ENCODE peak calls at places on chromosomes 1 and 21, in five cellular contexts. V is uterus, I is AG10803, K is Peyer's patch, X is hepatocyte. B is an unnamed sample.

GRCh38 chr1:118381197-118381596 is 196.2 kb upstream of the SPAG17 start:
- DNase-seq in I (peak; percentile 24), K (no peak), V (no peak), X (no peak), B (no peak)

GRCh38 chr1:110087812-110088738 is 17.6 kb upstream of the ALX3 start:
- DNase-seq in K (no peak), I (peak; percentile 63), X (peak; percentile 76), V (peak; percentile 50), B (peak; percentile 37)

GRCh38 chr1:164983023-164983650 is 373.4 kb downstream of the LMX1A start:
- DNase-seq in X (no peak), K (no peak), I (no peak), V (no peak), B (no peak)

GRCh38 chr1:199510314-199510713 is 517.2 kb upstream of the NR5A2 start:
- DNase-seq in K (no peak), V (no peak), I (no peak), X (no peak), B (peak; percentile 9)

GRCh38 chr1:156852414-156852874 is 6.5 kb downstream of the INSRR start:
- DNase-seq in V (no peak), X (no peak), I (peak; percentile 15), K (no peak), B (no peak)

GRCh38 chr1:160058087-160058486 is 11.9 kb downstream of the KCNJ10 start:
- DNase-seq in V (no peak), K (no peak), I (peak; percentile 8), X (no peak), B (no peak)

GRCh38 chr1:116763116-116763786 is 9.0 kb downstream of the CD2 start:
- DNase-seq in I (no peak), V (no peak), X (peak; percentile 20), K (no peak), B (peak; percentile 87)

GRCh38 chr1:156862602-156863599 is 2.2 kb downstream of the NTRK1 start:
- DNase-seq in V (no peak), I (no peak), K (no peak), X (no peak), B (peak; percentile 32)

GRCh38 chr1:203301331-203301668 is 4.0 kb upstream of the BTG2 start:
- DNase-seq in X (no peak), K (no peak), V (no peak), I (no peak), B (no peak)

GRCh38 chr1:150213170-150214098 is 22.5 kb downstream of the ANP32E start:
- DNase-seq in K (peak; percentile 94), V (peak; percentile 96), I (peak; percentile 93), X (peak; percentile 98), B (peak; percentile 68)

GRCh38 chr21:37363936-37364335 is 2.6 kb upstream of the DYRK1A start:
- DNase-seq in K (no peak), X (no peak), I (no peak), V (no peak), B (no peak)

GRCh38 chr1:181141431-181141910 is 53.0 kb downstream of the IER5 start:
- DNase-seq in V (no peak), X (no peak), I (peak; percentile 76), K (no peak), B (no peak)

GRCh38 chr21:39737376-39738000 is 7.5 kb upstream of the IGSF5 start:
- DNase-seq in K (no peak), V (no peak), X (no peak), I (no peak), B (no peak)

GRCh38 chr1:67771152-67771551 is 62.1 kb downstream of the GNG12 start:
- DNase-seq in X (no peak), V (no peak), K (no peak), I (peak; percentile 45), B (peak; percentile 14)

GRCh38 chr1:183991360-183992155 is 46.0 kb downstream of the COLGALT2 start:
- DNase-seq in I (no peak), X (no peak), K (no peak), V (no peak), B (no peak)

GRCh38 chr1:3785458-3786157 is 10.7 kb downstream of the LRRC47 start:
- DNase-seq in I (no peak), V (no peak), X (no peak), K (no peak), B (no peak)

GRCh38 chr21:26614251-26614650 is 41.2 kb upstream of the CYYR1 start:
- DNase-seq in V (no peak), X (no peak), I (peak; percentile 8), K (no peak), B (no peak)
- H3K4me3 ChIP-seq in V (no peak overlapping the region), X (no peak overlapping the region), I (no peak overlapping the region), K (no peak overlapping the region), B (no peak overlapping the region)

GRCh38 chr1:25608488-25609178 is 8.0 kb upstream of the MAN1C1 start:
- DNase-seq in V (peak; percentile 89), X (peak; percentile 90), I (peak; percentile 65), K (peak; percentile 83), B (peak; percentile 83)
- H3K4me3 ChIP-seq in V (no peak overlapping the region), X (no peak overlapping the region), I (no peak overlapping the region), K (no peak overlapping the region), B (no peak overlapping the region)

GRCh38 chr1:154329551-154330131 is 4.3 kb downstream of the ATP8B2 start:
- DNase-seq in I (no peak), K (no peak), X (no peak), V (no peak), B (no peak)
- H3K4me3 ChIP-seq in I (peak overlapping the region; percentile 52), K (peak overlapping the region; percentile 59), X (no peak overlapping the region), V (no peak overlapping the region), B (no peak overlapping the region)

DNA sequence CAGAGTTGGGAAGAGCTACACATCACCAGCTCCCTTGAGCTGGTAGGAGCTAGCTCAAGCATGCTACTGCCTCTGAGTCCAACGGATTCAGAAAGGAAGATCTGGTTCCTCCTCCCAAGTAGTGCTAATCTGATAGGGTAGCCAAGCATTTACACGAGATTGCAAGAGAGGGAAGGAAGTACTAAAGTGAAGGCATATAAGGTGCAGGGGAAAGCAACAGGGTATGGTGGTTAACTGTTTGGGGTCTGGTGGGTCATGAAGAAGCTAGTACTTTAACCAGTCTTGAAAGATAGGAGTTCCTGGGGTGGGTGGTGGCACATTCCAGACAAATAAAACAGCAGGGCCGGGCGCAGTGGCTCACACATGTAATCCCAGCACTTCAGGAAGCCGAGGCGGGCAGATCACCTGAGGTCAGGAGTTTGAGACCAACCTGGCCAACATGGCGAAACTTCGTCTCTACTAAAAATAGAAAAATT is 20.2 kb upstream of the ZNF436 start:
- DNase-seq in K (no peak), I (no peak), X (no peak), V (no peak), B (no peak)
- H3K4me3 ChIP-seq in K (no peak overlapping the region), I (no peak overlapping the region), X (no peak overlapping the region), V (no peak overlapping the region), B (no peak overlapping the region)

DNA sequence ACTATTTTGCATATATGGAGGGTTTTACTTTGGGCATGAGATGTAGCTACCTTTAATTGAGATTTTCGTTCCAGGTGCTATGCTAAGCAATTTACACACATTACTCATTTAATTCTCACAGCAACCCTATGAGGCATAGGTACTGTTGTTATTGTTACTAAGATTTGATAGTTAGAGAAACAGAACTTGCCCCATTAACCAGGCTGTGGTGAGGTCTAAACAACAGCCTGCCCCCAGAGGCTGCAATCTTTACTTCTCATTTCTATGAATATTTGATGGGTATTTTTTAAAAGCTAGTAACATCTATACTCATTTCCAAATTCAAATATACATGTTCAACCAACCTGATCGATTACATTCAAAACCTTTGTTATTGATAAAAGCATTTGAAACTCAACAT is 155.6 kb downstream of the GALNT2 start:
- DNase-seq in I (peak; percentile 20), K (no peak), V (no peak), X (no peak), B (no peak)
- H3K4me3 ChIP-seq in I (no peak overlapping the region), K (no peak overlapping the region), V (no peak overlapping the region), X (no peak overlapping the region), B (no peak overlapping the region)

GRCh38 chr1:2504224-2504948 is 22.0 kb downstream of the PANK4 start:
- DNase-seq in I (no peak), X (peak; percentile 27), V (no peak), K (no peak), B (no peak)
- H3K4me3 ChIP-seq in I (no peak overlapping the region), X (no peak overlapping the region), V (no peak overlapping the region), K (no peak overlapping the region), B (no peak overlapping the region)

GRCh38 chr1:234999513-234999940 is 129.1 kb downstream of the TOMM20 start:
- DNase-seq in I (no peak), X (no peak), V (no peak), K (no peak), B (no peak)

GRCh38 chr1:234994411-234995295 is 134.0 kb downstream of the TOMM20 start:
- DNase-seq in X (no peak), V (no peak), I (no peak), K (no peak), B (no peak)

GRCh38 chr1:234996245-234996757 is 132.3 kb downstream of the TOMM20 start:
- DNase-seq in K (no peak), I (peak; percentile 27), X (no peak), V (no peak), B (no peak)

GRCh38 chr1:234998174-234998741 is 130.4 kb downstream of the TOMM20 start:
- DNase-seq in K (peak; percentile 85), I (peak; percentile 39), X (peak; percentile 86), V (peak; percentile 63), B (no peak)

DNA sequence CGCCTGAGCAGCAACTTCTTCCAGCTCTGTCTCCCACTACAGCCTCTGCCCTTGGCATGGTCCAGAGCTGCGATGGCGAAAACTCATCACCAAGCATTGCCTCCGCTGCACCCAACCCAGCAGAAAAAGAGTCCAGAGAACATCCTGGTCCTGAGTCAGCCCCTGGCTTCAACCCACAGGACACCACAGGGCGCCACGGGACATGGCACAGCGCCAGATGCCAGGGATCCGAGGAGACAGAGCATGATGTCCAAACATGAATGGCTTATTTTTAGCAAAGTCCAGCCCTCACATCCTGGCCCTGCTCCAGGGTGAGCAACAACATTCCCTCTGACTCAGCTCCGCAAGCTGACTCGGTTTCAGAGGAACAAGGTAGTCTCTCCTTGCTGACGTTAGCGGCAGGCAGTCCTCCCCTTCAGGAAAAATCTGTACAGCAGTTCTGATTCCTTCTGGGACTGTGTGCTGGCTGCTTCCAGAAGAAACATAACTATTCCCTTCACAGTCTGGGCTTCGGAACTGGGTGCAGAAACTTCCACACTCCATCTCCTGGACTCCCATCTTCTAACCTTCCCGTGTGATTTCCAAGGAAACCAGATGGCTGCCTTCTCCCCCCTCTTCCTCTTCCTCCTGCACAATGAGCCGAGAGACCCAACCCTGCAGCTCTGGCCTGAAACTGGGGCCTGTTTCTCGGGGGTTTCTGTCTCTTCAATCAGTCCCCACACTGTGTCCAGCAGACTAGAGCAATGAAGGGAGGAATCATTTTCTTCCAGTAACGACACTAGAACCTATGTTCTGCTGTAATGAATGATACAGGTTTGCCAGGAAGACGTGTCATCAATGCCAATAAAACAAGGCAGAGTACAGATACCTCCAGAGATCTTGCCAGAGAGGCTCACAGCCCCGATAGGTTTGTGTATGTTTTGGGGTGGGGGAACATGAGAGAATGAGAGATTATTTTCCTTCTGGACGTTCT is 131.2 kb downstream of the TOMM20 start:
- DNase-seq in V (peak; percentile 99), K (peak; percentile 98), X (peak; percentile 87), I (peak; percentile 99), B (no peak)
- H3K4me3 ChIP-seq in V (no peak overlapping the region), K (no peak overlapping the region), X (no peak overlapping the region), I (peak overlapping the region; percentile 20), B (no peak overlapping the region)